ENCODE peak calls at places on chromosomes 1 and 21, in six cellular contexts. One of them, this sample, is unnamed.

GRCh38 chr1:30090421-30090820 is 633.0 kb downstream of the MATN1 start:
- DNase-seq in caudate nucleus: no peak
- DNase-seq in CD4-positive, CD25-positive, alpha-beta regulatory T cell: no peak
- DNase-seq in Calu3: no peak
- DNase-seq in stimulated activated CD8-positive, alpha-beta memory T cell treated with anti-CD3 and anti-CD28 coated beads, Interleukin-7, amount 100 ng/mL, for 48 hours: no peak
- DNase-seq in neural progenitor cell: no peak
- DNase-seq in this sample: no peak

GRCh38 chr1:29496701-29497100 is 260.4 kb downstream of the PTPRU start:
- DNase-seq in Calu3: no peak
- DNase-seq in caudate nucleus: no peak
- DNase-seq in neural progenitor cell: no peak
- DNase-seq in CD4-positive, CD25-positive, alpha-beta regulatory T cell: no peak
- DNase-seq in stimulated activated CD8-positive, alpha-beta memory T cell treated with anti-CD3 and anti-CD28 coated beads, Interleukin-7, amount 100 ng/mL, for 48 hours: no peak
- DNase-seq in this sample: no peak

GRCh38 chr1:103788377-103788776 is 38.7 kb downstream of the AMY1C start:
- DNase-seq in neural progenitor cell: no peak
- DNase-seq in stimulated activated CD8-positive, alpha-beta memory T cell treated with anti-CD3 and anti-CD28 coated beads, Interleukin-7, amount 100 ng/mL, for 48 hours: no peak
- DNase-seq in CD4-positive, CD25-positive, alpha-beta regulatory T cell: no peak
- DNase-seq in Calu3: peak
- DNase-seq in caudate nucleus: no peak
- DNase-seq in this sample: peak

GRCh38 chr1:208977012-208977411 is 606.5 kb upstream of the CAMK1G start:
- DNase-seq in caudate nucleus: no peak
- DNase-seq in Calu3: no peak
- DNase-seq in stimulated activated CD8-positive, alpha-beta memory T cell treated with anti-CD3 and anti-CD28 coated beads, Interleukin-7, amount 100 ng/mL, for 48 hours: no peak
- DNase-seq in CD4-positive, CD25-positive, alpha-beta regulatory T cell: no peak
- DNase-seq in neural progenitor cell: no peak
- DNase-seq in this sample: no peak

GRCh38 chr1:108785264-108785663 is 38.8 kb downstream of the STXBP3 start:
- DNase-seq in caudate nucleus: no peak
- DNase-seq in Calu3: no peak
- DNase-seq in neural progenitor cell: no peak
- DNase-seq in CD4-positive, CD25-positive, alpha-beta regulatory T cell: no peak
- DNase-seq in stimulated activated CD8-positive, alpha-beta memory T cell treated with anti-CD3 and anti-CD28 coated beads, Interleukin-7, amount 100 ng/mL, for 48 hours: no peak
- DNase-seq in this sample: no peak

GRCh38 chr1:39754026-39754569 is 15.4 kb downstream of the PPIE start:
- DNase-seq in stimulated activated CD8-positive, alpha-beta memory T cell treated with anti-CD3 and anti-CD28 coated beads, Interleukin-7, amount 100 ng/mL, for 48 hours: no peak
- DNase-seq in caudate nucleus: no peak
- DNase-seq in Calu3: no peak
- DNase-seq in CD4-positive, CD25-positive, alpha-beta regulatory T cell: no peak
- DNase-seq in neural progenitor cell: no peak
- DNase-seq in this sample: no peak

GRCh38 chr1:170680428-170680827 is 16.5 kb downstream of the PRRX1 start:
- DNase-seq in caudate nucleus: no peak
- DNase-seq in stimulated activated CD8-positive, alpha-beta memory T cell treated with anti-CD3 and anti-CD28 coated beads, Interleukin-7, amount 100 ng/mL, for 48 hours: no peak
- DNase-seq in neural progenitor cell: no peak
- DNase-seq in Calu3: no peak
- DNase-seq in CD4-positive, CD25-positive, alpha-beta regulatory T cell: no peak
- DNase-seq in this sample: no peak

GRCh38 chr1:18923721-18924610 is 21.6 kb upstream of the ALDH4A1 start:
- DNase-seq in caudate nucleus: no peak
- DNase-seq in stimulated activated CD8-positive, alpha-beta memory T cell treated with anti-CD3 and anti-CD28 coated beads, Interleukin-7, amount 100 ng/mL, for 48 hours: no peak
- DNase-seq in Calu3: no peak
- DNase-seq in CD4-positive, CD25-positive, alpha-beta regulatory T cell: no peak
- DNase-seq in neural progenitor cell: no peak
- DNase-seq in this sample: no peak

GRCh38 chr1:55640708-55641473 is 425.7 kb upstream of the USP24 start:
- DNase-seq in CD4-positive, CD25-positive, alpha-beta regulatory T cell: peak
- DNase-seq in caudate nucleus: peak
- DNase-seq in neural progenitor cell: no peak
- DNase-seq in stimulated activated CD8-positive, alpha-beta memory T cell treated with anti-CD3 and anti-CD28 coated beads, Interleukin-7, amount 100 ng/mL, for 48 hours: no peak
- DNase-seq in Calu3: no peak
- DNase-seq in this sample: no peak

GRCh38 chr21:28152729-28153128 is 839.9 kb downstream of the LTN1 start:
- DNase-seq in neural progenitor cell: no peak
- DNase-seq in caudate nucleus: no peak
- DNase-seq in CD4-positive, CD25-positive, alpha-beta regulatory T cell: no peak
- DNase-seq in stimulated activated CD8-positive, alpha-beta memory T cell treated with anti-CD3 and anti-CD28 coated beads, Interleukin-7, amount 100 ng/mL, for 48 hours: no peak
- DNase-seq in Calu3: no peak
- DNase-seq in this sample: no peak

GRCh38 chr1:19794583-19794982 is 5.1 kb downstream of the TMCO4 start:
- DNase-seq in caudate nucleus: no peak
- DNase-seq in CD4-positive, CD25-positive, alpha-beta regulatory T cell: no peak
- DNase-seq in Calu3: no peak
- DNase-seq in neural progenitor cell: no peak
- DNase-seq in stimulated activated CD8-positive, alpha-beta memory T cell treated with anti-CD3 and anti-CD28 coated beads, Interleukin-7, amount 100 ng/mL, for 48 hours: no peak
- DNase-seq in this sample: no peak

GRCh38 chr21:44876849-44877575 is 3.5 kb upstream of the PTTG1IP start:
- DNase-seq in caudate nucleus: no peak
- DNase-seq in CD4-positive, CD25-positive, alpha-beta regulatory T cell: no peak
- DNase-seq in neural progenitor cell: no peak
- DNase-seq in Calu3: no peak
- DNase-seq in stimulated activated CD8-positive, alpha-beta memory T cell treated with anti-CD3 and anti-CD28 coated beads, Interleukin-7, amount 100 ng/mL, for 48 hours: no peak
- DNase-seq in this sample: no peak

GRCh38 chr1:152386940-152387339 is 27.1 kb downstream of the CRNN start:
- DNase-seq in Calu3: no peak
- DNase-seq in CD4-positive, CD25-positive, alpha-beta regulatory T cell: no peak
- DNase-seq in caudate nucleus: no peak
- DNase-seq in neural progenitor cell: no peak
- DNase-seq in stimulated activated CD8-positive, alpha-beta memory T cell treated with anti-CD3 and anti-CD28 coated beads, Interleukin-7, amount 100 ng/mL, for 48 hours: no peak
- DNase-seq in this sample: no peak

GRCh38 chr1:103250441-103250861 is 142.1 kb upstream of the COL11A1 start:
- DNase-seq in CD4-positive, CD25-positive, alpha-beta regulatory T cell: no peak
- DNase-seq in neural progenitor cell: peak
- DNase-seq in stimulated activated CD8-positive, alpha-beta memory T cell treated with anti-CD3 and anti-CD28 coated beads, Interleukin-7, amount 100 ng/mL, for 48 hours: no peak
- DNase-seq in Calu3: no peak
- DNase-seq in caudate nucleus: no peak
- DNase-seq in this sample: peak

This sample was measured in neuronal stem cell.